ENCODE peak calls at places on chromosomes 16 and 17, in nine cellular contexts. E, K, O, Q, Z, W, B, V and R are unnamed samples. For H3K4me1 and H3K36me3, the result is how much of the 10 kb centered on the place peaks cover.

GRCh38 chr17:77704048-77704815 is 254.3 kb upstream of the TNRC6C start:
- DNase-seq in V (no peak), W (no peak), E (no peak), Z (no peak), Q (no peak), O (no peak), B (no peak), K (no peak), R (no peak)

GRCh38 chr17:40063034-40063765 is 435 bp downstream of the THRA start:
- DNase-seq in Z (peak), W (peak), V (no peak), B (no peak), O (no peak), E (peak), K (no peak), Q (no peak), R (peak)

GRCh38 chr16:821751-822150 is 21.2 kb upstream of the GNG13 start:
- DNase-seq in V (no peak), E (no peak), B (no peak), O (no peak), K (no peak), Z (no peak), W (no peak), Q (no peak), R (no peak)

GRCh38 chr17:40323731-40324650 is 15.0 kb downstream of the RARA start:
- DNase-seq in W (no peak), V (peak), B (no peak), K (peak), Q (no peak), Z (peak), E (no peak), O (peak), R (peak)

GRCh38 chr17:79799538-79800324 is 2.9 kb upstream of the CBX8 start:
- DNase-seq in E (no peak), Z (no peak), O (no peak), B (no peak), Q (no peak), K (no peak), V (no peak), W (no peak), R (no peak)

GRCh38 chr17:6330936-6331335 is 104.0 kb downstream of the AIPL1 start:
- DNase-seq in K (no peak), O (no peak), V (no peak), B (no peak), Z (no peak), Q (no peak), W (no peak), E (no peak), R (no peak)

GRCh38 chr17:6669479-6670212 is 18.1 kb downstream of the C17orf100 start:
- DNase-seq in W (no peak), V (no peak), B (no peak), O (no peak), K (no peak), Z (no peak), Q (no peak), E (no peak), R (no peak)

GRCh38 chr17:44502598-44503079 is 567 bp downstream of the GPATCH8 start:
- DNase-seq in B (no peak), W (peak), K (no peak), E (no peak), Q (no peak), Z (no peak), V (no peak), O (peak), R (no peak)

GRCh38 chr17:64174686-64175456 is 44.9 kb upstream of the ERN1 start:
- DNase-seq in O (peak), E (no peak), B (no peak), K (no peak), V (no peak), Q (peak), Z (peak), W (no peak), R (no peak)

GRCh38 chr16:22016927-22017326 is 9.0 kb downstream of the MOSMO start:
- DNase-seq in W (no peak), B (no peak), O (no peak), Q (no peak), E (no peak), V (no peak), Z (no peak), K (no peak), R (no peak)
- H3K4me1 ChIP-seq in W (under half), B (under half), O (under half), Q (under half), E (under half), V (under half), Z (under half), K (under half), R (under half)

GRCh38 chr17:82655038-82655479 is 6.8 kb upstream of the WDR45B start:
- DNase-seq in Z (peak), O (no peak), Q (no peak), W (peak), K (no peak), B (no peak), V (no peak), E (no peak), R (peak)
- H3K4me3 ChIP-seq in Z (no peak), O (no peak), Q (no peak), W (no peak), K (no peak), B (no peak), V (no peak), E (no peak), R (no peak)

DNA sequence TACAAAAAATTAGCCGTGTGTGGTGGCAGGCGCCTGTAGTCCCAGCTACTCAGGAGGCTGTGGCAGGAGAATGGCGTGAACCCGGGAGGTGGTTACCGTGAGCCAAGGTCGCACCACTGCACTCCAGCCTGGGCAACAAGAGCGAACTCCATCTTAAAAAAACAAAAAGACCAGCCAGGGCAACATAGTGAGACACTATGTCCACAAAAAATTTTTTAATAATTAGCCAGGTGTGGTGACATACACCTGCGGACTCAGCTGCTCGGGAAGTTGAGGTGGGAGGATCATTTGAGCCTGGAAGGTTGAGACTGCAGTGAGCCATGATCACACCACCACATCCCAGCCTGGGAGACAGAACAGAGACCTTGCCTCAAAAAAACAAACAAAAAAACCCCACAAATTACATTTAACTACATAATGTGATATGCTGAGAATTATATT is 29.1 kb downstream of the FANCA start:
- DNase-seq in B (no peak), O (no peak), Q (no peak), K (no peak), E (no peak), W (no peak), Z (no peak), V (no peak), R (no peak)
- H3K36me3 ChIP-seq in B (under half), O (under half), Q (half or more), K (half or more), E (under half), W (under half), Z (under half), V (under half), R (under half)

DNA sequence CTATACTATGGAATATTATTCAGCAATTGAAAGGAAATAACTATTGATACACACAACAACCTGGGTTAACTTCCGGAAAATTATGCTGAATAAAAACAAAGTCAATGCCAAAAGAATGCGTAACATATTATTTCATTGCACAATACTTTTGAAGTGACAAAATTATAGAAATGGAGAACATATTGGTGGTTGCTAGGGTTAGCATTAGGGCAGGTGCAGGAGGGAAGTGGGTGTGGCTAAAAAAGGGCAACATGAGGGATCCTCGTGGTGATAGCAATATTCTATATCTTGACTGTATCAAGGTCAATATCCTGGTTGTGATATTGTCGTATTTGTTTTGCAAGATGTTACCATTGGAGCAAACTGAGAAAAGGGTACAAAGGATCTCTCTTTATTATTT is 34.8 kb downstream of the PIK3R5 start:
- DNase-seq in B (no peak), V (no peak), W (no peak), K (no peak), Q (no peak), E (no peak), O (no peak), Z (no peak), R (no peak)
- H3K4me1 ChIP-seq in B (under half), V (under half), W (under half), K (under half), Q (under half), E (under half), O (under half), Z (under half), R (under half)

GRCh38 chr17:54405826-54406225 is 494.8 kb upstream of the TOM1L1 start:
- DNase-seq in B (no peak), Q (no peak), O (no peak), Z (no peak), K (no peak), W (no peak), V (no peak), E (no peak), R (no peak)

GRCh38 chr17:54408741-54409140 is 491.9 kb upstream of the TOM1L1 start:
- DNase-seq in K (no peak), O (no peak), W (peak), Z (no peak), B (no peak), Q (no peak), E (no peak), V (no peak), R (no peak)

DNA sequence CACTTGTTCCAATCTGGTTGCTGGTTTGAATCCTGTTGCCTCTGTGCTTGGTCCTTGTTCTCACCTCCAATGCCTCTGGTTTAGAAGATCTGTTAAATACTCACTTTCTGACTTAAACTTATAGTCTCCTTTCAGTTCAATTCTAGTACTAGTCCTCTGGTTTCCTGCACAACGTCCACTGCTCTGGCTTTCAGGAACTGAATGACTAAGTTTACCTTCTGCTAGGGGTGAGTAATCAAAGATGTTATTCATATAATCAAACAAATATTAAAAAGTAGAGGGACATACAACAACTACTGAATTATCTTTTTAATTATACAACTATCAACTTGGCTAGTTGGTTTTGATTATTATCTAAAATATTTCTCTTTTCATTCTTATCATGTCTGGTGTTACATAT is 496.4 kb upstream of the TOM1L1 start:
- DNase-seq in E (no peak), K (no peak), Z (no peak), W (no peak), V (no peak), B (no peak), Q (no peak), O (no peak), R (no peak)
- H3K4me3 ChIP-seq in E (no peak), K (no peak), Z (no peak), W (no peak), V (no peak), B (no peak), Q (no peak), O (no peak), R (no peak)